ENCODE peak calls at places on chromosomes 4 and X, in ten cellular contexts. K is brain microvascular endothelial cell, H is colonic mucosa, I is K562, V is BJ, Z is SK-N-SH, Q is ovary, L is HCT116, P is mucosa of descending colon, E is body of pancreas. A is an unnamed sample. For H3K36me3, the result is how much of the 10 kb centered on the place peaks cover.

GRCh38 chrX:37350034-37350365 is 836 bp downstream of the PRRG1 start:
- DNase-seq in K (no peak), H (no peak), I (no peak), V (no peak), Z (peak), Q (no peak), L (no peak), P (no peak), E (peak), A (no peak)

GRCh38 chrX:53195401-53195800 is 29.6 kb downstream of the KDM5C start:
- DNase-seq in K (no peak), H (no peak), I (no peak), V (no peak), Z (no peak), Q (no peak), L (no peak), P (no peak), E (no peak), A (no peak)

GRCh38 chr4:73406548-73406875 is 2.4 kb downstream of the ALB start:
- DNase-seq in K (no peak), H (no peak), I (no peak), V (no peak), Z (no peak), Q (no peak), L (no peak), P (no peak), E (no peak), A (no peak)

GRCh38 chr4:39714171-39714570 is 16.2 kb downstream of the UBE2K start:
- DNase-seq in K (no peak), H (no peak), I (no peak), V (no peak), Z (no peak), Q (no peak), L (no peak), P (no peak), E (no peak), A (no peak)

GRCh38 chr4:152138451-152138850 is 377.6 kb upstream of the GATB start:
- DNase-seq in K (no peak), H (no peak), I (no peak), V (no peak), Z (no peak), Q (no peak), L (no peak), P (no peak), E (no peak), A (no peak)

GRCh38 chrX:128436397-128437103 is 384.3 kb upstream of the ACTRT1 start:
- DNase-seq in K (no peak), H (no peak), I (no peak), V (no peak), Z (no peak), Q (no peak), L (no peak), P (no peak), E (no peak), A (no peak)

GRCh38 chr4:54400802-54401201 is 171.7 kb downstream of the PDGFRA start:
- DNase-seq in K (peak), H (no peak), I (no peak), V (peak), Z (no peak), Q (no peak), L (no peak), P (no peak), E (no peak), A (no peak)

GRCh38 chrX:45621356-45622041 is 420.8 kb upstream of the DIPK2B start:
- DNase-seq in K (peak), H (no peak), I (no peak), V (no peak), Z (no peak), Q (no peak), L (no peak), P (no peak), E (no peak), A (no peak)

GRCh38 chr4:69071286-69071685 is 25.0 kb upstream of the UGT2B7 start:
- DNase-seq in K (no peak), H (no peak), I (no peak), V (no peak), Z (no peak), Q (no peak), L (no peak), P (no peak), E (no peak), A (no peak)

GRCh38 chrX:790780-791360 is 160.3 kb downstream of the SHOX start:
- DNase-seq in K (no peak), H (no peak), I (no peak), V (no peak), Z (no peak), Q (no peak), L (no peak), P (no peak), E (no peak), A (no peak)

GRCh38 chr4:173218411-173219125 is 50.0 kb downstream of the GALNT7 start:
- DNase-seq in K (peak), H (no peak), I (peak), V (peak), Z (no peak), Q (no peak), L (peak), P (no peak), E (no peak), A (no peak)

GRCh38 chrX:55486736-55487135 is 2.9 kb downstream of the USP51 start:
- DNase-seq in K (no peak), H (no peak), I (no peak), V (no peak), Z (no peak), Q (no peak), L (no peak), P (no peak), E (no peak), A (no peak)

GRCh38 chr4:148782284-148782683 is 340.1 kb upstream of the NR3C2 start:
- DNase-seq in K (no peak), H (no peak), I (no peak), V (no peak), Z (no peak), Q (no peak), L (no peak), P (no peak), E (no peak), A (no peak)
- H3K4me3 ChIP-seq in K (no peak), H (no peak), I (no peak), V (no peak), Z (no peak), Q (no peak), L (no peak), P (no peak), E (no peak), A (no peak)

GRCh38 chrX:153909024-153909979 is 4.8 kb downstream of the AVPR2 start:
- DNase-seq in K (no peak), H (no peak), I (peak), V (no peak), Z (peak), Q (no peak), L (no peak), P (no peak), E (no peak), A (no peak)
- H3K36me3 ChIP-seq in K (under half), H (under half), I (under half), V (under half), Z (under half), Q (under half), L (under half), P (under half), E (under half), A (under half)

DNA sequence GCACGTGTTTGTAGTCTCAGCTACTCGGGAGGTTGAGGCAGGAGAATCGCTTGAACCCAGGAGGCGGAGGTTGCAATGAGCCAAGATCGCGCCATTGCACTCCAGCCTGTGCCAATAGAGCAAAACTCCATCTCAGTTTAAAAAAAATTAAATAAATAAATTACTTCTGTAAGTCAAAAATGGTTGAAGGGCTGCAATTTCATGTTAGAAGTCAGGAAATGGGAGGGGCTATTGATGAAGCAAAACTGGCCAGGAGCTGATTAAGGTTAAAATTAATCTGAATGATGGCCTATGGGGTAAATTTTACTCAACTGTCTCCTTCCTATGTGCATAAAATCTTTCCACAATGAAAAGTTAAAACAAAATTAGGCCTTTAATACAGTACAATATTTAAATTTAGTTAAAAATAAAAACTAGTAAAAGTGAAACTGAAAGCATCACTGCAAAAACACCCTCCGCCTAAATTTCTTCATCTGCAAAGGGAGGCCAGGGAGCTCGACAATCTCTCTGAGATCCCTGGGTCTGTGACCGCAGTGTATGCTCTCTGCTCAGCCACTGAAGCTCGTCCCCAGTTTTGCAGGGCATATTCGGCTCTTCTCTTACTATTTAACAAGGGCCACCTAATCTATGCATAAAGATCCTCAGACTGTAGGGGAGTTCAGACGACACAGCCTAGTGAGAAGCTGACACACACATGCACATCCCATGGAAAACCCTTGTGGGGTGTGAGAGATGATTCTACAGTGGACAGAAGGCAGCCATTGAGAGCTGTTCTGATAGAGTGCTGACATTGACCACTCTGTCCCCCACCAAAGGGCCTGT is 57.2 kb downstream of the IRF2 start:
- DNase-seq in K (no peak), H (no peak), I (no peak), V (no peak), Z (no peak), Q (no peak), L (no peak), P (no peak), E (no peak), A (no peak)
- H3K4me3 ChIP-seq in K (no peak), H (no peak), I (no peak), V (no peak), Z (peak), Q (peak), L (no peak), P (no peak), E (no peak), A (no peak)

DNA sequence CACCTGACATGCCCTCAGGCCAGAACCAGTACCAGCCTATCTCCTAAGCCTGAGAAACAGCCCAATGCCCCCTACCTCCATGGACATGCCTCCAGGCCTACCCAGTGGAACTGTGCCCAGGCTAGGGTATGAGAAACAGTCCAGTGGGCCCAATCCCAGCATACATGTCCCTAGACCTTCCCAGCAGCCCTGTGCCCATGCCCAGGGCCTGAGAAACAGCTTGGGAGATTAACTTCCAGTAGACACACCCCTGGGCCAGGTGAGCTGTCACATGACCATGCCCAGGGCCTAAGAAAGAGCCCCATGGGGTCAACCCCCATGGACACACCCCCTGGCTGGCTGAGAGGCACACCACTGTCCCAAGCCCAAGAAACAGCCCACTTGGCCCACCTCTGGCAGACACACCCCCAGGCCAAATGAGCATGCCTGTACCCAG is 78.8 kb downstream of the CBR4 start:
- DNase-seq in K (no peak), H (no peak), I (no peak), V (no peak), Z (no peak), Q (no peak), L (no peak), P (no peak), E (no peak), A (no peak)
- H3K36me3 ChIP-seq in K (under half), H (under half), I (under half), V (under half), Z (under half), Q (under half), L (under half), P (under half), E (under half), A (under half)

GRCh38 chrX:16664059-16664458 is 14.1 kb downstream of the S100G start:
- DNase-seq in K (no peak), H (no peak), I (no peak), V (no peak), Z (no peak), Q (no peak), L (no peak), P (no peak), E (no peak), A (no peak)

GRCh38 chrX:16662402-16662801 is 12.4 kb downstream of the S100G start:
- DNase-seq in K (no peak), H (no peak), I (no peak), V (no peak), Z (no peak), Q (no peak), L (no peak), P (no peak), E (no peak), A (no peak)

GRCh38 chrX:16659326-16659725 is 9.4 kb downstream of the S100G start:
- DNase-seq in K (no peak), H (no peak), I (no peak), V (no peak), Z (no peak), Q (no peak), L (no peak), P (no peak), E (no peak), A (no peak)

GRCh38 chrX:16664626-16665025 is 14.7 kb downstream of the S100G start:
- DNase-seq in K (no peak), H (no peak), I (no peak), V (no peak), Z (no peak), Q (no peak), L (no peak), P (no peak), E (no peak), A (no peak)

DNA sequence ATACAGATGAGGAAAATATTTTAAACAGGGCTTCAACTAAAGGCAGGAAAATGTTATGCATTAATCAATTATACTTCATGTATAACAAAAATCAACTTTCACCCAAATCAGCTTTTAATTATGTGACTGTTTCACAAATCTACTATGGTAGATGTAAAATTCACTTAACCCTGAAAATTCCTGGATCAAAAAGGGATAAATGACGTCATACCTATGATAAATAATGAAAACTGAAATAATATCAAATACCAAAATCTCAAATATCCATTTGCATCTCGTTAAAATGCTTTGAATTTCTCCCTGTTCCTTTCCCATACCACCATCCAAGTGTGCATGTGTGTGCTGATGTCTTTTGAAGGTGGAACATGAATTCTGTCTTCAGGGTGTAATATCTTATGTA is 11.5 kb downstream of the S100G start:
- DNase-seq in K (no peak), H (no peak), I (no peak), V (no peak), Z (no peak), Q (no peak), L (no peak), P (no peak), E (no peak), A (no peak)
- H3K4me3 ChIP-seq in K (no peak), H (no peak), I (no peak), V (no peak), Z (no peak), Q (no peak), L (no peak), P (no peak), E (no peak), A (no peak)

GRCh38 chr4:7828011-7828720 is 111.5 kb downstream of the AFAP1 start:
- DNase-seq in K (peak), H (peak), I (no peak), V (peak), Z (peak), Q (peak), L (no peak), P (no peak), E (peak), A (peak)

GRCh38 chr4:7828926-7829325 is 110.7 kb downstream of the AFAP1 start:
- DNase-seq in K (peak), H (no peak), I (no peak), V (no peak), Z (no peak), Q (no peak), L (no peak), P (no peak), E (no peak), A (no peak)

GRCh38 chr4:7826909-7827306 is 112.8 kb downstream of the AFAP1 start:
- DNase-seq in K (no peak), H (no peak), I (no peak), V (no peak), Z (no peak), Q (no peak), L (no peak), P (no peak), E (no peak), A (no peak)

GRCh38 chr4:7826176-7826908 is 113.3 kb downstream of the AFAP1 start:
- DNase-seq in K (no peak), H (no peak), I (no peak), V (no peak), Z (no peak), Q (no peak), L (no peak), P (no peak), E (no peak), A (no peak)

GRCh38 chr4:7827566-7827965 is 112.1 kb downstream of the AFAP1 start:
- DNase-seq in K (no peak), H (no peak), I (no peak), V (no peak), Z (no peak), Q (no peak), L (no peak), P (no peak), E (no peak), A (no peak)
- H3K36me3 ChIP-seq in K (half or more), H (under half), I (under half), V (under half), Z (under half), Q (under half), L (under half), P (under half), E (under half), A (under half)

GRCh38 chr4:107034091-107034698 is 1.9 kb downstream of the DKK2 start:
- DNase-seq in K (peak), H (no peak), I (no peak), V (no peak), Z (peak), Q (peak), L (no peak), P (peak), E (peak), A (peak)
- H3K4me3 ChIP-seq in K (peak), H (no peak), I (no peak), V (peak), Z (peak), Q (no peak), L (no peak), P (no peak), E (no peak), A (peak)

A was measured in SK-N-MC.